ENCODE peak calls at places on chromosomes 16 and 17, in ten cellular contexts. B is body of pancreas, E is stomach, W is A549, I is HCT116, O is transverse colon, H is ovary, C is Peyer's patch, F is uterus, Z is IMR-90. V is an unnamed sample.

GRCh38 chr17:77566151-77566550 is 392.4 kb upstream of the TNRC6C start:
- DNase-seq in F (no peak), E (no peak), Z (no peak), H (no peak), C (no peak), B (no peak), O (no peak), I (no peak), W (no peak), V (no peak)

GRCh38 chr16:23434380-23434779 is 18.6 kb downstream of the COG7 start:
- DNase-seq in O (no peak), Z (peak), H (no peak), C (no peak), F (no peak), W (peak), E (no peak), B (peak), I (peak), V (peak)

GRCh38 chr16:86085795-86086194 is 186.8 kb downstream of the IRF8 start:
- DNase-seq in C (no peak), I (no peak), F (no peak), H (no peak), W (no peak), E (no peak), Z (no peak), O (no peak), B (no peak), V (no peak)

GRCh38 chr16:23280483-23280967 is 21.6 kb upstream of the SCNN1B start:
- DNase-seq in F (no peak), W (no peak), I (no peak), H (no peak), Z (no peak), E (no peak), O (no peak), B (no peak), C (no peak), V (no peak)

GRCh38 chr16:9144106-9144505 is 52.7 kb downstream of the HAPSTR1 start:
- DNase-seq in Z (no peak), C (no peak), O (no peak), E (no peak), H (no peak), B (no peak), F (no peak), I (no peak), W (no peak), V (no peak)

GRCh38 chr16:6496996-6497395 is 835.6 kb upstream of the RBFOX1 start:
- DNase-seq in Z (no peak), E (no peak), F (no peak), B (no peak), W (no peak), C (no peak), I (no peak), H (no peak), O (no peak), V (no peak)

GRCh38 chr17:66702106-66702936 is 132.6 kb upstream of the CACNG5 start:
- DNase-seq in O (no peak), H (no peak), F (no peak), W (peak), Z (peak), C (no peak), I (no peak), B (no peak), E (no peak), V (no peak)

GRCh38 chr16:79334127-79334526 is 266.4 kb downstream of the MAF start:
- DNase-seq in O (peak), F (no peak), E (no peak), C (no peak), B (no peak), Z (no peak), H (no peak), I (no peak), W (peak), V (no peak)

GRCh38 chr17:5584383-5584951 is at the start of gene NLRP1:
- DNase-seq in B (peak), Z (peak), C (peak), E (peak), I (peak), H (peak), O (peak), W (peak), F (peak), V (peak)

GRCh38 chr17:49836111-49837030 is 11.5 kb downstream of the TAC4 start:
- DNase-seq in H (no peak), F (no peak), B (peak), C (no peak), O (no peak), I (no peak), W (peak), Z (peak), E (peak), V (peak)

GRCh38 chr17:68809148-68809547 is 146.0 kb downstream of the ABCA8 start:
- DNase-seq in I (no peak), O (no peak), F (no peak), E (no peak), Z (no peak), B (no peak), C (no peak), W (no peak), H (no peak), V (no peak)

GRCh38 chr17:68807998-68808772 is 147.0 kb downstream of the ABCA8 start:
- DNase-seq in C (no peak), W (no peak), I (no peak), B (no peak), E (no peak), O (no peak), F (no peak), H (no peak), Z (peak), V (no peak)

DNA sequence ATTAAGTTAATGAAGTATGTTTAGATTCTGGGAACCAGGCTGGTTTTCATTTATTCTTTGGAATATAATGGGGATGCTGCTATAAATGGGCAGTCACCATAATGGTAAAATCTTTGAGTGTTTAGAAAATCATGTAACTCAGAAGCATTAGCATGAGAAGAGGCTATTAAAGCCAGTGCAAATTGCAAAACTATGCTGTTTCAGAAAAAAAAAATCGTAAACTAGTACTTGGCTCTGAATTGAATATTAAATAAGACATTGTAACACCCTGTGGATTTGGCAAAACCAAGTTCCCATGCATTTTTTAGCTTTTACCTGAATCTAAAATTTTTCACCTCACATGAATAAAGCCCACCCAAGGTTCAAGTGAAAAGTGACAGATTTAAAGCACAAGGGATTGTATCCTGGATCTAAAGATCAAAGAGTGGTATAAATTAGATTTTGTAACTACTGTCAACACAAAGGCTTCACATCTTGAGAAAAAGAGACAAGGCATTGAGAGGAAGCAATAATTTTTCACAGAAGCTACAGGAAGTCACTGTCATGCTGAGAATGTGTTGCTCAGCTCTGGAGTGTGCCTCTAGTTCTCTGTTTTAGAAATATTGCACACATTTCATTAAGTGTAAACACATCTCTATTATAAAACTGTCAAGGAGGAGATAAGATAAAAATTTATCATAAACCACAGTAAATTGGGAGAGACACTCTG is 142.2 kb downstream of the ABCA8 start:
- DNase-seq in O (no peak), B (no peak), W (no peak), Z (no peak), H (no peak), F (no peak), E (no peak), I (no peak), C (no peak), V (no peak)
- H3K27ac ChIP-seq in O (no peak), B (no peak), W (no peak), Z (no peak), H (no peak), F (no peak), E (no peak), I (no peak), C (no peak), V (no peak)

GRCh38 chr16:46883353-46883689 is 841 bp upstream of the GPT2 start:
- DNase-seq in B (no peak), C (no peak), F (no peak), W (no peak), H (no peak), O (peak), I (no peak), Z (no peak), E (no peak), V (peak)

GRCh38 chr16:46884513-46885293 is 541 bp downstream of the GPT2 start:
- DNase-seq in O (peak), E (no peak), I (no peak), C (no peak), H (no peak), F (no peak), B (peak), W (no peak), Z (peak), V (no peak)

GRCh38 chr16:46882304-46882939 is 1.7 kb upstream of the GPT2 start:
- DNase-seq in W (no peak), I (no peak), B (peak), H (no peak), E (no peak), O (no peak), F (no peak), Z (no peak), C (no peak), V (no peak)

GRCh38 chr16:46882940-46883307 is 1.2 kb upstream of the GPT2 start:
- DNase-seq in Z (no peak), E (no peak), H (no peak), I (no peak), B (no peak), C (no peak), O (no peak), F (no peak), W (no peak), V (no peak)

GRCh38 chr16:46883690-46884512 is at the start of gene GPT2:
- DNase-seq in E (peak), W (peak), F (peak), C (peak), Z (peak), B (peak), H (peak), O (peak), I (peak), V (peak)
- TF ChIP-seq POLR2A in E (no peak), W (peak), F (no peak), C (peak), Z (peak), B (peak), H (no peak), O (peak), I (peak), V (peak)

GRCh38 chr16:15427648-15428239 is 6.6 kb upstream of the BMERB1 start:
- DNase-seq in I (peak), H (peak), O (peak), Z (peak), C (peak), F (peak), B (peak), W (peak), E (peak), V (peak)
- H3K4me3 ChIP-seq in I (no peak), H (no peak), O (no peak), Z (no peak), C (no peak), F (no peak), B (no peak), W (no peak), E (no peak), V (no peak)

GRCh38 chr17:72022328-72022727 is 98.5 kb upstream of the SOX9 start:
- DNase-seq in E (no peak), O (no peak), C (no peak), H (no peak), F (no peak), B (no peak), Z (no peak), I (no peak), W (no peak), V (no peak)
- H3K27ac ChIP-seq in E (no peak), O (no peak), C (no peak), H (no peak), F (no peak), B (no peak), Z (no peak), I (no peak), W (no peak), V (no peak)

DNA sequence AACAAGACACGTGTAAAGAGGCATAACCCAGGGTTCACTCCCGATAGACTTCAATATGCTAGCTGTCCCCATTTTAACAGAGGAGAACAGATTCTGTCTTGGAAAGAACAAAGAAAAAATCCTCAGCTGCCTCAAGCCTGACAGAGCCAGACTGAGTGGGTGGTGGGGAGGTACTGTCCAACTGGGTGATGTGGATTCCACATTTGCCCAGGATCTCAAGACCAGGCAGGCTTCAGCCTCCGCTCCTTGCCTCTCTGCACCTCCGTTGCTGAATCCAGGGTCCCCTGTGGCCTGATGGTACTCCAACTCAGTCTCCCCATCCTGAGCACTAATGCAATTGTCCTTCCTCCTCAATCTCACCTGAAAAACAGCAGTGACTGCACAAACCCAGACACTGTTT is 163.8 kb downstream of the GSG1L start:
- DNase-seq in E (no peak), I (no peak), F (no peak), Z (no peak), B (no peak), O (no peak), C (no peak), W (no peak), H (no peak), V (no peak)
- TF ChIP-seq POLR2A in E (no peak), I (no peak), F (no peak), Z (no peak), B (no peak), O (no peak), C (no peak), W (no peak), H (no peak), V (no peak)

DNA sequence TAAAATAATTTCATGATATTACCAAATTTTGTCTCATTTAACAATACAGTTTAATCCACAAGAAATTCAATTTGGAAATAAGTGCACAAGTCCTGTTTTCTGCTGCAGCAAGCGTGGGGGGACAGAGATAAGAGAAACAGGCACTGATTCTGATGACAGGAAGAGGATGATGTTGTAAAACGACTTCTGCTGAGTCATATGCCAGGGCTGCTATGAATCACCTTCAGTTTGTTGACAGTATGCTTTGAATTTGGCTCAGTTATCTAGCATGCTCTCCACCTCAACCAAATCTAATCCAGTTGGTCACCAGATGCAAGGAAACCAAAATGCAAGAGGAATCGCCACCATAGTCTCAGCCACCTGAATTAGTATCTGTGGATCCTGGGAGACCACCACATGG is 244.1 kb upstream of the MON1B start:
- DNase-seq in C (no peak), O (no peak), F (no peak), W (peak), I (peak), H (no peak), Z (peak), E (no peak), B (peak), V (peak)
- H3K4me3 ChIP-seq in C (no peak), O (no peak), F (no peak), W (peak), I (no peak), H (no peak), Z (no peak), E (no peak), B (no peak), V (no peak)